ENCODE peak calls at places on chromosomes 3 and 15, in ten cellular contexts. One of them, this sample, is unnamed.

GRCh38 chr3:2713923-2714322 is 396.3 kb downstream of the IL5RA start:
- DNase-seq in neural progenitor cell: no peak
- DNase-seq in astrocyte: no peak
- DNase-seq in GM23248: peak; percentile 1
- DNase-seq in MM.1S: no peak
- DNase-seq in DND-41: no peak
- DNase-seq in IMR-90: no peak
- DNase-seq in PC-3: no peak
- DNase-seq in HCT116: no peak
- DNase-seq in fibroblast of lung: peak; percentile 5
- DNase-seq in this sample: no peak

GRCh38 chr3:18424213-18424861 is 802 bp downstream of the SATB1 start:
- DNase-seq in PC-3: no peak
- DNase-seq in MM.1S: peak; percentile 32
- DNase-seq in fibroblast of lung: no peak
- DNase-seq in HCT116: no peak
- DNase-seq in DND-41: peak; percentile 40
- DNase-seq in IMR-90: no peak
- DNase-seq in neural progenitor cell: peak; percentile 56
- DNase-seq in GM23248: no peak
- DNase-seq in astrocyte: no peak
- DNase-seq in this sample: no peak

GRCh38 chr3:165103616-165104015 is 25.3 kb upstream of the SI start:
- DNase-seq in MM.1S: no peak
- DNase-seq in IMR-90: no peak
- DNase-seq in GM23248: no peak
- DNase-seq in PC-3: peak; percentile 4
- DNase-seq in DND-41: no peak
- DNase-seq in HCT116: no peak
- DNase-seq in fibroblast of lung: no peak
- DNase-seq in neural progenitor cell: no peak
- DNase-seq in astrocyte: no peak
- DNase-seq in this sample: no peak

GRCh38 chr3:184814214-184814613 is 2.2 kb downstream of the VPS8 start:
- DNase-seq in fibroblast of lung: no peak
- DNase-seq in IMR-90: peak; percentile 63
- DNase-seq in neural progenitor cell: no peak
- DNase-seq in PC-3: no peak
- DNase-seq in DND-41: no peak
- DNase-seq in GM23248: no peak
- DNase-seq in MM.1S: peak; percentile 33
- DNase-seq in HCT116: no peak
- DNase-seq in astrocyte: peak; percentile 8
- DNase-seq in this sample: no peak

GRCh38 chr3:16484216-16484615 is 29.3 kb downstream of the RFTN1 start:
- DNase-seq in DND-41: no peak
- DNase-seq in astrocyte: peak; percentile 100
- DNase-seq in HCT116: no peak
- DNase-seq in neural progenitor cell: no peak
- DNase-seq in fibroblast of lung: peak; percentile 98
- DNase-seq in MM.1S: no peak
- DNase-seq in GM23248: peak; percentile 95
- DNase-seq in IMR-90: peak; percentile 99
- DNase-seq in PC-3: no peak
- DNase-seq in this sample: no peak

GRCh38 chr15:20353966-20354883 is 187.4 kb downstream of the GOLGA6L6 start:
- DNase-seq in MM.1S: no peak
- DNase-seq in fibroblast of lung: no peak
- DNase-seq in DND-41: peak; percentile 45
- DNase-seq in neural progenitor cell: no peak
- DNase-seq in astrocyte: no peak
- DNase-seq in GM23248: no peak
- DNase-seq in PC-3: no peak
- DNase-seq in HCT116: no peak
- DNase-seq in IMR-90: no peak
- DNase-seq in this sample: no peak

GRCh38 chr3:45486926-45487325 is 98.5 kb downstream of the LARS2 start:
- DNase-seq in DND-41: no peak
- DNase-seq in astrocyte: peak; percentile 44
- DNase-seq in GM23248: peak; percentile 63
- DNase-seq in IMR-90: no peak
- DNase-seq in neural progenitor cell: no peak
- DNase-seq in HCT116: no peak
- DNase-seq in PC-3: peak; percentile 27
- DNase-seq in fibroblast of lung: no peak
- DNase-seq in MM.1S: no peak
- DNase-seq in this sample: peak; percentile 34

GRCh38 chr3:49924683-49925082 is 4.9 kb downstream of the MON1A start:
- DNase-seq in HCT116: peak; percentile 73
- DNase-seq in IMR-90: peak; percentile 91
- DNase-seq in neural progenitor cell: no peak
- DNase-seq in GM23248: peak; percentile 82
- DNase-seq in MM.1S: no peak
- DNase-seq in PC-3: peak; percentile 80
- DNase-seq in fibroblast of lung: peak; percentile 85
- DNase-seq in astrocyte: peak; percentile 77
- DNase-seq in DND-41: no peak
- DNase-seq in this sample: peak; percentile 75

GRCh38 chr15:67080118-67080899 is 14.9 kb downstream of the SMAD3 start:
- DNase-seq in GM23248: peak; percentile 90
- DNase-seq in IMR-90: peak; percentile 66
- DNase-seq in HCT116: no peak
- DNase-seq in neural progenitor cell: no peak
- DNase-seq in astrocyte: peak; percentile 94
- DNase-seq in PC-3: no peak
- DNase-seq in fibroblast of lung: peak; percentile 87
- DNase-seq in DND-41: no peak
- DNase-seq in MM.1S: peak; percentile 47
- DNase-seq in this sample: peak; percentile 66

GRCh38 chr15:67084561-67084960 is 19.2 kb downstream of the SMAD3 start:
- DNase-seq in PC-3: no peak
- DNase-seq in HCT116: no peak
- DNase-seq in astrocyte: no peak
- DNase-seq in DND-41: no peak
- DNase-seq in MM.1S: no peak
- DNase-seq in GM23248: no peak
- DNase-seq in fibroblast of lung: no peak
- DNase-seq in neural progenitor cell: no peak
- DNase-seq in IMR-90: no peak
- DNase-seq in this sample: no peak

GRCh38 chr15:67080900-67081431 is 15.6 kb downstream of the SMAD3 start:
- DNase-seq in neural progenitor cell: no peak
- DNase-seq in HCT116: no peak
- DNase-seq in DND-41: no peak
- DNase-seq in astrocyte: peak; percentile 90
- DNase-seq in fibroblast of lung: peak; percentile 63
- DNase-seq in PC-3: peak; percentile 43
- DNase-seq in MM.1S: peak; percentile 57
- DNase-seq in IMR-90: peak; percentile 84
- DNase-seq in GM23248: peak; percentile 98
- DNase-seq in this sample: peak; percentile 80

GRCh38 chr15:67083135-67083766 is 17.8 kb downstream of the SMAD3 start:
- DNase-seq in HCT116: no peak
- DNase-seq in MM.1S: no peak
- DNase-seq in GM23248: peak; percentile 74
- DNase-seq in DND-41: no peak
- DNase-seq in fibroblast of lung: peak; percentile 66
- DNase-seq in PC-3: no peak
- DNase-seq in IMR-90: peak; percentile 71
- DNase-seq in astrocyte: no peak
- DNase-seq in neural progenitor cell: no peak
- DNase-seq in this sample: no peak

DNA sequence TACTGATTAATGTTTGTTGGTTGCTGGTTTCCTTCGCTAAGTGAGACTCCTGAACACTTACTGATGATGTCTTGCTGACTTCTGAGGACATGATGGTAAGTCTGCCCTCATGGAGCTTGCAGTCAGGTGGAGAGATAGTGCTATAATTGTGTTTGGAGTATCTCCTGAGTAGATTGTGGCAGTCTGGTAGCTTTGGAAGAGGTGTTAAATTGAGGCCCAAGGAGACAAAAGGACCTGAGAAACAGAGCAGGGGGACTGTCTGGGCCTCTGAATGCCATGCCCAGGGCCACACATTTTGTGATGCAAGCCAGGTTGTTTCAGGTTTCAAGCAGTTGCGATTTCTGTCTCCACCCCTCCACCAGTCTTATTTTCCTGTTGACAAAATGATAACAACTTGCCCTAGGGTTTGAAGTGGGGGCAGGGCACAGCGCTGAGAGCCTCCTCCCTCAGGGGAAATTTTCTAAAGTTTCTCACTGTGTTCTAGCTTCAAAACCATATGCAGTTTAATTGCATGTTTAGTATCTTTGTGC is 16.7 kb downstream of the SMAD3 start:
- DNase-seq in neural progenitor cell: no peak
- DNase-seq in GM23248: no peak
- DNase-seq in fibroblast of lung: no peak
- DNase-seq in astrocyte: no peak
- DNase-seq in IMR-90: no peak
- DNase-seq in HCT116: no peak
- DNase-seq in DND-41: no peak
- DNase-seq in MM.1S: peak; percentile 81
- DNase-seq in PC-3: peak; percentile 48
- DNase-seq in this sample: no peak
- H4K20me1 ChIP-seq in neural progenitor cell: peaks cover 52% of the 10 kb centered on the region
- H4K20me1 ChIP-seq in GM23248: no peaks in the 10 kb centered on the region
- H4K20me1 ChIP-seq in fibroblast of lung: peaks cover 2% of the 10 kb centered on the region
- H4K20me1 ChIP-seq in astrocyte: peaks cover 89% of the 10 kb centered on the region
- H4K20me1 ChIP-seq in IMR-90: peaks cover 98% of the 10 kb centered on the region
- H4K20me1 ChIP-seq in HCT116: no peaks in the 10 kb centered on the region
- H4K20me1 ChIP-seq in DND-41: no peaks in the 10 kb centered on the region
- H4K20me1 ChIP-seq in MM.1S: no peaks in the 10 kb centered on the region
- H4K20me1 ChIP-seq in PC-3: peaks cover 45% of the 10 kb centered on the region
- H4K20me1 ChIP-seq in this sample: no peaks in the 10 kb centered on the region

GRCh38 chr3:126928921-126929485 is 53.9 kb upstream of the PLXNA1 start:
- DNase-seq in HCT116: no peak
- DNase-seq in GM23248: no peak
- DNase-seq in PC-3: no peak
- DNase-seq in MM.1S: no peak
- DNase-seq in DND-41: no peak
- DNase-seq in neural progenitor cell: no peak
- DNase-seq in fibroblast of lung: no peak
- DNase-seq in astrocyte: no peak
- DNase-seq in IMR-90: no peak
- DNase-seq in this sample: no peak

GRCh38 chr3:126925411-126926171 is 57.3 kb upstream of the PLXNA1 start:
- DNase-seq in HCT116: no peak
- DNase-seq in GM23248: peak; percentile 43
- DNase-seq in neural progenitor cell: no peak
- DNase-seq in PC-3: no peak
- DNase-seq in fibroblast of lung: no peak
- DNase-seq in IMR-90: peak; percentile 34
- DNase-seq in MM.1S: no peak
- DNase-seq in astrocyte: no peak
- DNase-seq in DND-41: no peak
- DNase-seq in this sample: no peak

GRCh38 chr3:126927846-126928245 is 55.1 kb upstream of the PLXNA1 start:
- DNase-seq in MM.1S: no peak
- DNase-seq in IMR-90: no peak
- DNase-seq in neural progenitor cell: no peak
- DNase-seq in DND-41: no peak
- DNase-seq in astrocyte: no peak
- DNase-seq in PC-3: peak; percentile 25
- DNase-seq in fibroblast of lung: no peak
- DNase-seq in GM23248: no peak
- DNase-seq in HCT116: no peak
- DNase-seq in this sample: no peak

GRCh38 chr3:126926684-126927404 is 56.1 kb upstream of the PLXNA1 start:
- DNase-seq in PC-3: peak; percentile 76
- DNase-seq in IMR-90: peak; percentile 89
- DNase-seq in MM.1S: no peak
- DNase-seq in astrocyte: peak; percentile 89
- DNase-seq in HCT116: peak; percentile 19
- DNase-seq in DND-41: no peak
- DNase-seq in fibroblast of lung: peak; percentile 77
- DNase-seq in GM23248: peak; percentile 98
- DNase-seq in neural progenitor cell: no peak
- DNase-seq in this sample: peak; percentile 68

GRCh38 chr3:126927405-126927750 is 55.5 kb upstream of the PLXNA1 start:
- DNase-seq in neural progenitor cell: no peak
- DNase-seq in astrocyte: no peak
- DNase-seq in MM.1S: no peak
- DNase-seq in GM23248: peak; percentile 33
- DNase-seq in fibroblast of lung: no peak
- DNase-seq in PC-3: no peak
- DNase-seq in DND-41: no peak
- DNase-seq in HCT116: no peak
- DNase-seq in IMR-90: no peak
- DNase-seq in this sample: no peak
- H3K9ac ChIP-seq in neural progenitor cell: no peak overlapping the region
- H3K9ac ChIP-seq in astrocyte: peak overlapping the region; percentile 44
- H3K9ac ChIP-seq in MM.1S: no peak overlapping the region
- H3K9ac ChIP-seq in GM23248: peak overlapping the region; percentile 55
- H3K9ac ChIP-seq in fibroblast of lung: no peak overlapping the region
- H3K9ac ChIP-seq in PC-3: peak overlapping the region; percentile 59
- H3K9ac ChIP-seq in DND-41: no peak overlapping the region
- H3K9ac ChIP-seq in HCT116: peak overlapping the region; percentile 20
- H3K9ac ChIP-seq in IMR-90: no peak overlapping the region
- H3K9ac ChIP-seq in this sample: no peak overlapping the region

GRCh38 chr3:188254489-188255070 is 100.6 kb downstream of the LPP start:
- DNase-seq in IMR-90: no peak
- DNase-seq in fibroblast of lung: no peak
- DNase-seq in HCT116: no peak
- DNase-seq in neural progenitor cell: no peak
- DNase-seq in GM23248: no peak
- DNase-seq in astrocyte: no peak
- DNase-seq in DND-41: no peak
- DNase-seq in PC-3: no peak
- DNase-seq in MM.1S: no peak
- DNase-seq in this sample: no peak
- H3K36me3 ChIP-seq in IMR-90: peaks cover 11% of the 10 kb centered on the region
- H3K36me3 ChIP-seq in fibroblast of lung: no peaks in the 10 kb centered on the region
- H3K36me3 ChIP-seq in HCT116: no peaks in the 10 kb centered on the region
- H3K36me3 ChIP-seq in neural progenitor cell: no peaks in the 10 kb centered on the region
- H3K36me3 ChIP-seq in GM23248: no peaks in the 10 kb centered on the region
- H3K36me3 ChIP-seq in astrocyte: peaks cover 13% of the 10 kb centered on the region
- H3K36me3 ChIP-seq in DND-41: no peaks in the 10 kb centered on the region
- H3K36me3 ChIP-seq in PC-3: no peaks in the 10 kb centered on the region
- H3K36me3 ChIP-seq in MM.1S: no peaks in the 10 kb centered on the region
- H3K36me3 ChIP-seq in this sample: no peaks in the 10 kb centered on the region

GRCh38 chr15:81941479-81941878 is 104.3 kb downstream of the MEX3B start:
- DNase-seq in IMR-90: no peak
- DNase-seq in DND-41: no peak
- DNase-seq in MM.1S: no peak
- DNase-seq in GM23248: no peak
- DNase-seq in HCT116: no peak
- DNase-seq in neural progenitor cell: peak; percentile 16
- DNase-seq in astrocyte: no peak
- DNase-seq in fibroblast of lung: no peak
- DNase-seq in PC-3: no peak
- DNase-seq in this sample: no peak

GRCh38 chr15:81942655-81943054 is 103.2 kb downstream of the MEX3B start:
- DNase-seq in PC-3: no peak
- DNase-seq in MM.1S: no peak
- DNase-seq in HCT116: no peak
- DNase-seq in fibroblast of lung: no peak
- DNase-seq in neural progenitor cell: no peak
- DNase-seq in astrocyte: no peak
- DNase-seq in IMR-90: no peak
- DNase-seq in DND-41: no peak
- DNase-seq in GM23248: no peak
- DNase-seq in this sample: no peak

GRCh38 chr15:81942157-81942556 is 103.7 kb downstream of the MEX3B start:
- DNase-seq in DND-41: no peak
- DNase-seq in IMR-90: no peak
- DNase-seq in neural progenitor cell: no peak
- DNase-seq in MM.1S: no peak
- DNase-seq in astrocyte: no peak
- DNase-seq in GM23248: no peak
- DNase-seq in PC-3: no peak
- DNase-seq in fibroblast of lung: no peak
- DNase-seq in HCT116: no peak
- DNase-seq in this sample: no peak

GRCh38 chr15:81939604-81940440 is 106.0 kb downstream of the MEX3B start:
- DNase-seq in GM23248: peak; percentile 20
- DNase-seq in PC-3: peak; percentile 84
- DNase-seq in MM.1S: peak; percentile 66
- DNase-seq in astrocyte: peak; percentile 16
- DNase-seq in HCT116: peak; percentile 50
- DNase-seq in IMR-90: peak; percentile 81
- DNase-seq in DND-41: peak; percentile 25
- DNase-seq in neural progenitor cell: peak; percentile 60
- DNase-seq in fibroblast of lung: peak; percentile 80
- DNase-seq in this sample: peak; percentile 53

GRCh38 chr15:81940467-81941451 is 105.1 kb downstream of the MEX3B start:
- DNase-seq in HCT116: no peak
- DNase-seq in neural progenitor cell: no peak
- DNase-seq in PC-3: peak; percentile 4
- DNase-seq in IMR-90: peak; percentile 92
- DNase-seq in GM23248: peak; percentile 68
- DNase-seq in DND-41: no peak
- DNase-seq in astrocyte: peak; percentile 73
- DNase-seq in fibroblast of lung: peak; percentile 82
- DNase-seq in MM.1S: no peak
- DNase-seq in this sample: peak; percentile 6
- H4K20me1 ChIP-seq in HCT116: no peaks in the 10 kb centered on the region
- H4K20me1 ChIP-seq in neural progenitor cell: no peaks in the 10 kb centered on the region
- H4K20me1 ChIP-seq in PC-3: no peaks in the 10 kb centered on the region
- H4K20me1 ChIP-seq in IMR-90: no peaks in the 10 kb centered on the region
- H4K20me1 ChIP-seq in GM23248: no peaks in the 10 kb centered on the region
- H4K20me1 ChIP-seq in DND-41: no peaks in the 10 kb centered on the region
- H4K20me1 ChIP-seq in astrocyte: no peaks in the 10 kb centered on the region
- H4K20me1 ChIP-seq in fibroblast of lung: no peaks in the 10 kb centered on the region
- H4K20me1 ChIP-seq in MM.1S: no peaks in the 10 kb centered on the region
- H4K20me1 ChIP-seq in this sample: no peaks in the 10 kb centered on the region

This sample was measured in mammary epithelial cell.